ENCODE peak calls at places on chromosomes 3 and 15, in four cellular contexts. One of them, this sample, is unnamed.

GRCh38 chr3:13282528-13282985 is 137.6 kb downstream of the NUP210 start:
- DNase-seq in K562: peak; percentile 75
- DNase-seq in GM12878: no peak
- DNase-seq in HepG2: no peak
- DNase-seq in this sample: peak; percentile 63

GRCh38 chr15:79160211-79160610 is 69.6 kb upstream of the RASGRF1 start:
- DNase-seq in HepG2: no peak
- DNase-seq in GM12878: no peak
- DNase-seq in K562: no peak
- DNase-seq in this sample: no peak

GRCh38 chr3:153284282-153284938 is 122.4 kb downstream of the RAP2B start:
- DNase-seq in HepG2: peak; percentile 10
- DNase-seq in GM12878: peak; percentile 12
- DNase-seq in K562: no peak
- DNase-seq in this sample: no peak

GRCh38 chr15:27059610-27060202 is 88.7 kb downstream of the GABRG3 start:
- DNase-seq in GM12878: no peak
- DNase-seq in HepG2: peak; percentile 46
- DNase-seq in K562: peak; percentile 90
- DNase-seq in this sample: peak; percentile 46

GRCh38 chr3:46851364-46852328 is 11.6 kb downstream of the MYL3 start:
- DNase-seq in GM12878: no peak
- DNase-seq in HepG2: no peak
- DNase-seq in K562: no peak
- DNase-seq in this sample: no peak

GRCh38 chr3:29282431-29283296 is 1.8 kb downstream of the RBMS3 start:
- DNase-seq in GM12878: no peak
- DNase-seq in HepG2: no peak
- DNase-seq in K562: no peak
- DNase-seq in this sample: no peak

GRCh38 chr3:43411429-43411828 is 125.1 kb downstream of the SNRK start:
- DNase-seq in HepG2: no peak
- DNase-seq in K562: no peak
- DNase-seq in GM12878: no peak
- DNase-seq in this sample: no peak

GRCh38 chr3:16033889-16034687 is 140.4 kb upstream of the GALNT15 start:
- DNase-seq in K562: no peak
- DNase-seq in HepG2: no peak
- DNase-seq in GM12878: no peak
- DNase-seq in this sample: no peak

GRCh38 chr3:95705786-95706418 is 1108.5 kb upstream of the EPHA6 start:
- DNase-seq in GM12878: no peak
- DNase-seq in K562: no peak
- DNase-seq in HepG2: peak; percentile 5
- DNase-seq in this sample: no peak

GRCh38 chr3:42702066-42702951 is at the start of gene HHATL:
- DNase-seq in HepG2: no peak
- DNase-seq in GM12878: no peak
- DNase-seq in K562: no peak
- DNase-seq in this sample: no peak

GRCh38 chr3:2851356-2851755 is 258.8 kb downstream of the IL5RA start:
- DNase-seq in GM12878: no peak
- DNase-seq in K562: no peak
- DNase-seq in HepG2: no peak
- DNase-seq in this sample: no peak

GRCh38 chr3:173584093-173584833 is 186.7 kb downstream of the NLGN1 start:
- DNase-seq in HepG2: no peak
- DNase-seq in GM12878: no peak
- DNase-seq in K562: peak; percentile 35
- DNase-seq in this sample: peak; percentile 39

GRCh38 chr3:133941390-133941789 is 45.7 kb upstream of the RAB6B start:
- DNase-seq in HepG2: no peak
- DNase-seq in K562: no peak
- DNase-seq in GM12878: no peak
- DNase-seq in this sample: no peak

GRCh38 chr15:88028024-88028423 is 228.5 kb downstream of the NTRK3 start:
- DNase-seq in HepG2: no peak
- DNase-seq in K562: no peak
- DNase-seq in GM12878: no peak
- DNase-seq in this sample: no peak
- TF ChIP-seq FOXM1 in HepG2: no peak
- TF ChIP-seq FOXM1 in K562: no peak
- TF ChIP-seq FOXM1 in GM12878: no peak
- TF ChIP-seq FOXM1 in this sample: no peak

GRCh38 chr15:68730491-68731317 is 90.0 kb downstream of the ANP32A start:
- DNase-seq in HepG2: peak; percentile 21
- DNase-seq in K562: no peak
- DNase-seq in GM12878: no peak
- DNase-seq in this sample: peak; percentile 56
- TF ChIP-seq FOXK2 in HepG2: no peak
- TF ChIP-seq FOXK2 in K562: no peak
- TF ChIP-seq FOXK2 in GM12878: no peak
- TF ChIP-seq FOXK2 in this sample: no peak

GRCh38 chr3:81173514-81173913 is 587.9 kb downstream of the GBE1 start:
- DNase-seq in HepG2: peak; percentile 10
- DNase-seq in GM12878: no peak
- DNase-seq in K562: no peak
- DNase-seq in this sample: peak; percentile 10

GRCh38 chr3:81170298-81170697 is 591.1 kb downstream of the GBE1 start:
- DNase-seq in GM12878: no peak
- DNase-seq in K562: no peak
- DNase-seq in HepG2: no peak
- DNase-seq in this sample: no peak
- TF ChIP-seq FOXM1 in GM12878: no peak
- TF ChIP-seq FOXM1 in K562: no peak
- TF ChIP-seq FOXM1 in HepG2: no peak
- TF ChIP-seq FOXM1 in this sample: no peak

GRCh38 chr3:64393193-64393592 is 167.9 kb upstream of the PRICKLE2 start:
- DNase-seq in K562: no peak
- DNase-seq in GM12878: no peak
- DNase-seq in HepG2: no peak
- DNase-seq in this sample: no peak

GRCh38 chr3:64395490-64395889 is 170.2 kb upstream of the PRICKLE2 start:
- DNase-seq in K562: no peak
- DNase-seq in HepG2: no peak
- DNase-seq in GM12878: no peak
- DNase-seq in this sample: no peak

GRCh38 chr3:64399205-64399800 is 174.0 kb upstream of the PRICKLE2 start:
- DNase-seq in K562: peak; percentile 19
- DNase-seq in HepG2: peak; percentile 21
- DNase-seq in GM12878: no peak
- DNase-seq in this sample: peak; percentile 62

GRCh38 chr3:64400706-64401105 is 175.4 kb upstream of the PRICKLE2 start:
- DNase-seq in K562: no peak
- DNase-seq in HepG2: no peak
- DNase-seq in GM12878: no peak
- DNase-seq in this sample: no peak

DNA sequence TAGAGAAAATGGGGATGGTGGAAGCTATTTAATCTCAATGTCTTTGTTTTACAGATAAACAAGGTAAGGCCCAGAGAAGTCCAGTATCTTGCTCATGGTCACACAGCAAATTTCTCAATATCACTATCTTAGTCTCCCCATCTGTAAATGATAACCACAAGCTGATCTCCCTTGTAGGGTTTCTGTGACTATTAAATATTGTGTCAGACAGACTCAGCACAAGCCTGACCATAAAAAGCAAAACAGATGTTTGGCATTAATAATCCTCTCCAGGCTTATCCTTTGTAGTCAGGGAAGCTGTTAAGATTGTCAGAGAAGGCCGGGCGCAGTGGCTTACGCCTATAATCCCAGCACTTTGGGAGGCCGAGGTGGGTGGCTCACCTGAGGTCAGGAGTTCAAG is 173.2 kb upstream of the PRICKLE2 start:
- DNase-seq in GM12878: no peak
- DNase-seq in HepG2: no peak
- DNase-seq in K562: no peak
- DNase-seq in this sample: no peak
- TF ChIP-seq FOXK2 in GM12878: no peak
- TF ChIP-seq FOXK2 in HepG2: no peak
- TF ChIP-seq FOXK2 in K562: no peak
- TF ChIP-seq FOXK2 in this sample: no peak

DNA sequence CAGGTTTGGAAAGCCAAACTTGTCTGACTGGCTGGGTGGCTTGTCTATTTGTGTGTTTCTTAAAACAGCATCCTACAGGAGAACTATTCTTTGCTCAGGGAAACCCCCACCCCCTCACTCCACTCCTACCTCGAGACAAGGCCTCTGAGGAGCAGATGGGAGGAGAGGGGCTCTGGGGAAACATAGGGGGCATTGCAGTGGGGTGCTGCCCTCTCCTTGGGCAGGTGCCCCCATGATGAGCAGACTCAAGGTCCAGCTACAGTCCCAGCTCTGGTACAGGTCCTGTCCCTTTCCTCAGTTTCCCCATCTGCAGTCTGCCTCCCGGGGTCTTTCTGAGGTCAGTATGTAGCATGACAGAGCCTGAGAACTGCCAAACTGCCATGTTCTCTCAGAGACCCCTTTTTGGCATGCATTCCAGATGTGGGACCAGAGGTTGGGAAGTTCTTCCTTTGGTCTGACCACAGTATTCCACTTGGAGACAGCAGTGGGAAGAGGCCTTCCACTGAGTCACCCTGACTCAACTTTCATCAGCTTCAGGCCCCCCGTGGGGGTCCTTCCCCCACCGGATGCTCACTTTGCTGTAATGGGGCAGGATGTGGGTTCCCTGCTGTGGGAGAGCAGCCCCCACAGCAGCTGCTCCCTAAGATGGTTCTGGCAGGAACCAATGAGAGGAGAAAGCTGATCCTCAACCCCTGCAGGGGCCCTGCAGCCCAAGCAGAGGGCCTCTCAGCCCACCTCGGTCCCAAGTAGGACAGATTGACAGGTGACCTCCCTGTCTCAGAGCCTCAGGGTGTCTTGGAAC is 32.3 kb upstream of the CYP11A1 start:
- DNase-seq in K562: no peak
- DNase-seq in HepG2: no peak
- DNase-seq in GM12878: no peak
- DNase-seq in this sample: no peak
- TF ChIP-seq FOXM1 in K562: no peak
- TF ChIP-seq FOXM1 in HepG2: no peak
- TF ChIP-seq FOXM1 in GM12878: no peak
- TF ChIP-seq FOXM1 in this sample: no peak

GRCh38 chr3:183984749-183985729 is 32.6 kb downstream of the ABCC5 start:
- DNase-seq in GM12878: no peak
- DNase-seq in K562: no peak
- DNase-seq in HepG2: peak; percentile 15
- DNase-seq in this sample: no peak

GRCh38 chr3:183981990-183982658 is 35.6 kb downstream of the ABCC5 start:
- DNase-seq in GM12878: no peak
- DNase-seq in K562: no peak
- DNase-seq in HepG2: no peak
- DNase-seq in this sample: no peak

GRCh38 chr3:183975981-183976662 is 41.6 kb downstream of the ABCC5 start:
- DNase-seq in K562: no peak
- DNase-seq in HepG2: no peak
- DNase-seq in GM12878: no peak
- DNase-seq in this sample: no peak

GRCh38 chr3:183984337-183984736 is 33.3 kb downstream of the ABCC5 start:
- DNase-seq in GM12878: no peak
- DNase-seq in HepG2: no peak
- DNase-seq in K562: no peak
- DNase-seq in this sample: no peak

GRCh38 chr3:183980408-183980807 is 37.3 kb downstream of the ABCC5 start:
- DNase-seq in HepG2: no peak
- DNase-seq in K562: no peak
- DNase-seq in GM12878: no peak
- DNase-seq in this sample: no peak
- TF ChIP-seq FOXK2 in HepG2: no peak
- TF ChIP-seq FOXK2 in K562: no peak
- TF ChIP-seq FOXK2 in GM12878: no peak
- TF ChIP-seq FOXK2 in this sample: no peak

DNA sequence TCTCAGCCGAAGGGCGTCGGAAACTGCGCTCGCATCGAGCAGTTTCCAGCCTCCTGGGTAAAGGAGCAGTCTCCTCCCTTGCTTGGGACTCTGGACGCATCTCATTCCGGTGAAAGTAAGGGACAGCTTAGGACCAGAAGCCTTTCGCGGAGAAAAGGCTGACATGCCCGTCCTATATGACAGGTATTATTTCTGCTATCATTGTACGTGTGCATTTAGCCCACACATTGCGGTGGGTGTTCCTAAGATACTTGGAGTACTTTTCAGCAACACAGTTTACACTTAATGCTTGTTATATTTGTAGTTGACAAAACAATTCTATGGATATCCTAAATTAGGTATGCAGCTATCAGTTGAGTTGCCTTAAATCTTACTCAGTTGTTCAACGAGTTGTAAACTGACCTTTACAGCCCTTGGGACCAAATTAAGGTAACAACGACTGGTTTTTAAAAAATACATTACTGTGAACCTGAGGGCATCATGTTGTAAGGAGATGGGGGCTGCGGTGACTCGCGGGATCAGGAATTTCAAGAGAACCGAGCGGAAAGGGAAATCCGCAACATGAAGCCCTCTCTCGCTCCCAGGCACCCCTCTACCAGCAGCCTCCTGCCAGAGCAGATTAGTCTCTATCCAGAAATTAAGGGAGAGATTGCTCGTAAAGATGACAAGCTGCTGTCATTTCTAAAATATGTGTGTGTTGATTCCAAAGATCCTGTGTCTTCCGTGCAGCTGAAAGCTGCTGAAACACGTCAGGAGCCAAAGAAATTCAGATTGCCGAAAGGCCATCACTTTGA is 632 bp upstream of the COPS2 start:
- DNase-seq in GM12878: no peak
- DNase-seq in K562: no peak
- DNase-seq in HepG2: peak; percentile 10
- DNase-seq in this sample: peak; percentile 9
- TF ChIP-seq FOXM1 in GM12878: no peak
- TF ChIP-seq FOXM1 in K562: no peak
- TF ChIP-seq FOXM1 in HepG2: no peak
- TF ChIP-seq FOXM1 in this sample: no peak

This sample was measured in HEK293T.